ENCODE peak calls at places on chromosome 9, in nine cellular contexts. I is right lobe of liver, J is cardiac muscle cell, P is right atrium auricular region, O is adrenal gland, D is Peyer's patch, A is substantia nigra, H is Panc1, Q is A549. F is an unnamed sample.

GRCh38 chr9:1732670-1733069 is 282.5 kb upstream of the SMARCA2 start:
- DNase-seq in Q (no peak), P (no peak), I (no peak), H (no peak), J (no peak), A (no peak), D (no peak), O (no peak), F (no peak)

GRCh38 chr9:101569736-101570501 is 24.9 kb downstream of the PPP3R2 start:
- DNase-seq in J (no peak), P (no peak), D (no peak), H (no peak), Q (no peak), A (no peak), O (no peak), I (no peak), F (no peak)

GRCh38 chr9:136564379-136564988 is 18.6 kb upstream of the NOTCH1 start:
- DNase-seq in P (peak), O (peak), I (peak), J (no peak), H (no peak), D (no peak), A (no peak), Q (no peak), F (peak)

GRCh38 chr9:18422296-18423036 is 51.5 kb upstream of the ADAMTSL1 start:
- DNase-seq in H (no peak), D (no peak), I (no peak), P (no peak), J (no peak), A (no peak), Q (no peak), O (no peak), F (no peak)

GRCh38 chr9:22683393-22684075 is 236.9 kb downstream of the DMRTA1 start:
- DNase-seq in Q (no peak), H (peak), O (no peak), A (no peak), D (no peak), J (no peak), I (no peak), P (no peak), F (no peak)

GRCh38 chr9:131546336-131547084 is 1.2 kb downstream of the PRRT1B start:
- DNase-seq in Q (peak), O (no peak), I (no peak), D (no peak), A (no peak), J (peak), P (no peak), H (no peak), F (no peak)

GRCh38 chr9:91820126-91820750 is 129.8 kb downstream of the ROR2 start:
- DNase-seq in Q (no peak), D (no peak), P (no peak), A (no peak), H (no peak), O (no peak), J (no peak), I (no peak), F (peak)

GRCh38 chr9:115285806-115286205 is 167.8 kb upstream of the TNC start:
- DNase-seq in J (no peak), A (no peak), O (no peak), H (no peak), Q (no peak), I (no peak), D (no peak), P (no peak), F (no peak)

GRCh38 chr9:96817973-96818372 is 36.3 kb downstream of the ZNF782 start:
- DNase-seq in P (no peak), A (no peak), H (no peak), D (no peak), I (no peak), O (no peak), Q (no peak), J (no peak), F (no peak)

GRCh38 chr9:38278457-38278856 is 114.0 kb upstream of the ALDH1B1 start:
- DNase-seq in A (no peak), I (no peak), J (no peak), O (no peak), Q (no peak), D (no peak), H (no peak), P (peak), F (no peak)

GRCh38 chr9:84959339-84959738 is 289.8 kb downstream of the NTRK2 start:
- DNase-seq in H (no peak), A (no peak), J (no peak), O (no peak), D (no peak), P (no peak), Q (no peak), I (no peak), F (no peak)

GRCh38 chr9:31790720-31791119 is 593.7 kb upstream of the ACO1 start:
- DNase-seq in O (no peak), Q (no peak), D (no peak), J (no peak), H (no peak), P (no peak), A (no peak), I (no peak), F (no peak)

GRCh38 chr9:12853021-12853420 is 78.2 kb downstream of the LURAP1L start:
- DNase-seq in P (no peak), H (no peak), D (no peak), O (no peak), J (no peak), Q (no peak), A (no peak), I (no peak), F (no peak)

GRCh38 chr9:134863941-134864820 is 16.4 kb upstream of the FCN2 start:
- DNase-seq in Q (no peak), J (no peak), A (no peak), P (no peak), I (no peak), O (peak), D (no peak), H (no peak), F (peak)

GRCh38 chr9:92730897-92731296 is 33.7 kb downstream of the BICD2 start:
- DNase-seq in A (no peak), O (no peak), I (no peak), J (no peak), Q (no peak), H (no peak), D (no peak), P (no peak), F (peak)

GRCh38 chr9:16461231-16461840 is 409.1 kb downstream of the BNC2 start:
- DNase-seq in H (no peak), I (no peak), P (no peak), O (no peak), A (no peak), J (no peak), D (no peak), Q (no peak), F (no peak)

GRCh38 chr9:123418052-123418430 is 62.0 kb downstream of the CRB2 start:
- DNase-seq in O (no peak), H (no peak), P (no peak), Q (no peak), J (no peak), I (peak), D (peak), A (no peak), F (no peak)

GRCh38 chr9:69918317-69918716 is 97.7 kb downstream of the CFAP95 start:
- DNase-seq in O (peak), I (no peak), Q (no peak), A (no peak), P (no peak), J (no peak), D (no peak), H (no peak), F (no peak)

GRCh38 chr9:130523921-130524320 is 55.5 kb upstream of the FUBP3 start:
- DNase-seq in I (no peak), O (no peak), D (no peak), J (no peak), H (no peak), P (no peak), A (no peak), Q (no peak), F (no peak)
- H3K27ac ChIP-seq in I (no peak), O (no peak), D (no peak), J (no peak), H (no peak), P (no peak), A (no peak), Q (no peak), F (no peak)

DNA sequence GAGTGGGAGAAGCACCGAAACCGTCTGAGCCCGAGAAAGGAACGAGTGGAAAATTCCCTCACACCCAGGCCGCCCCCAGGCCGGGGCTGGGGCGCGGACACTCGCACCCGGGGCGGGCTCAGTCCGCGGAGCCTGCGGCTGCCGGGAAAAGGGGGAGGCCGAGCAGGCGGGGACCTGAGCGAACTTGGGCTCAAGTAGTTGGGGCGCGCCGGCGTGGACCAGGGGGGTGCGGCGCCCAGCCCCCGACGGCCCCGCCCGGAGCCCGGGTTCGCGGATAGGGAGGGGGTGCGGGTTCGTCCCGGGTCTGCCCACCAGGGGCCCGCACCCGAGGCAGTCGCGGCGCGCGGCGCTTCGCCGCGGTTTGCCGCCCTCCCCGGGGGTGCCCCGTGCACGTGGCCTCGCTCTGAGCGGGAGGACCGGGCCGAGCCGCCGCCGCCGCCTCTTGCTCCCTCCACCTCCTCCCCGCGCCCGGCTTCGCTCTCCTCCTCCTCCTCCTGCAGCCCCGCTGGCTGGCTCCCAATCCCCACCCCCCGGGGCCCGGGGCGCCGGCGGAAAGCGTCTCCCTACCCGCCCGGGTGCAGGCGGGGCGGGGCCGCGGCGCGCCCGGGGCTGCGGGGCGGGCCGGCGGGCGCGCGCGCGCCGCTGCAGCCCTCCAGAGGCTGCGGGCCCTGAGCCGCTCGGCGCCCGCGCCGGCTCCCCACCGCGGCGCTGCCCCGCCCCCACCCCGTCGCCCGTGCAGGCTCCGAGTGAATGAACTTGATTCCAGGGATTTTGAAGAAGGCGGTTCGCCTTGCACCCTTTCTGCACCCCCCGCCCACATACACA is 1.2 kb upstream of the NFIB start:
- DNase-seq in O (peak), I (peak), D (peak), Q (peak), P (peak), A (peak), J (peak), H (no peak), F (peak)
- H3K27ac ChIP-seq in O (peak), I (peak), D (peak), Q (peak), P (peak), A (peak), J (peak), H (peak), F (peak)

GRCh38 chr9:86766912-86767311 is 180.4 kb downstream of the GAS1 start:
- DNase-seq in A (no peak), J (no peak), I (no peak), O (peak), H (no peak), Q (no peak), P (peak), D (no peak), F (no peak)
- H3K27ac ChIP-seq in A (no peak), J (no peak), I (no peak), O (no peak), H (no peak), Q (no peak), P (no peak), D (no peak), F (no peak)

DNA sequence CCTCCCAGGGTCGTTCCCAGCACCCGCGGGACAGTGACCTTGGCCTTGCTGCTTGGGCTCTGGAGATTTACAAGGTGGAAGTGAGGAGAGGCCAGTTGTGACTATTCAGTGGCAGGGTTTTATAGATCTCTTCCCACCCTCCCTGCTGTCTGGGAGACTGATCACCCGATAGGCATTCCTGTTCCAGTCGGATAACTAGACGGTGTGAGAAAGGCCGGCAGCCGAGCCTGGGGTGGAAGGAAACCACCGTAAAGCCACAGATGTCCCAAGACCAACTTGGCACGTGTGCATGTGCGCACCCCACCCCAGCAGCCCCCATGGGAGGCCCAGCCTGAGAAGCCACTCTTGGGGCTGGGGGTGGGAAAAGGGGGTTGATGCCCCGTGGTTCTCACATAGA is 225.9 kb downstream of the FANCC start:
- DNase-seq in H (no peak), P (no peak), I (no peak), D (peak), A (no peak), O (no peak), Q (no peak), J (no peak), F (no peak)
- H3K27ac ChIP-seq in H (peak), P (peak), I (no peak), D (peak), A (peak), O (no peak), Q (peak), J (peak), F (peak)

GRCh38 chr9:116383956-116384355 is 230.4 kb downstream of the PAPPA start:
- DNase-seq in I (no peak), J (no peak), A (no peak), D (no peak), H (no peak), P (no peak), Q (no peak), O (no peak), F (no peak)

GRCh38 chr9:116381350-116381749 is 227.8 kb downstream of the PAPPA start:
- DNase-seq in A (no peak), H (no peak), O (no peak), P (no peak), D (no peak), I (no peak), Q (no peak), J (no peak), F (no peak)

GRCh38 chr9:116382053-116382452 is 228.5 kb downstream of the PAPPA start:
- DNase-seq in O (no peak), Q (no peak), D (no peak), A (no peak), P (no peak), J (no peak), H (no peak), I (no peak), F (no peak)

GRCh38 chr9:116380496-116380995 is 227.0 kb downstream of the PAPPA start:
- DNase-seq in H (no peak), A (no peak), P (no peak), O (no peak), I (no peak), D (no peak), J (no peak), Q (no peak), F (no peak)

GRCh38 chr9:116383133-116383532 is 229.5 kb downstream of the PAPPA start:
- DNase-seq in O (no peak), Q (no peak), I (no peak), P (no peak), A (no peak), J (no peak), D (no peak), H (no peak), F (no peak)
- H3K27ac ChIP-seq in O (no peak), Q (no peak), I (no peak), P (no peak), A (no peak), J (no peak), D (no peak), H (no peak), F (no peak)

DNA sequence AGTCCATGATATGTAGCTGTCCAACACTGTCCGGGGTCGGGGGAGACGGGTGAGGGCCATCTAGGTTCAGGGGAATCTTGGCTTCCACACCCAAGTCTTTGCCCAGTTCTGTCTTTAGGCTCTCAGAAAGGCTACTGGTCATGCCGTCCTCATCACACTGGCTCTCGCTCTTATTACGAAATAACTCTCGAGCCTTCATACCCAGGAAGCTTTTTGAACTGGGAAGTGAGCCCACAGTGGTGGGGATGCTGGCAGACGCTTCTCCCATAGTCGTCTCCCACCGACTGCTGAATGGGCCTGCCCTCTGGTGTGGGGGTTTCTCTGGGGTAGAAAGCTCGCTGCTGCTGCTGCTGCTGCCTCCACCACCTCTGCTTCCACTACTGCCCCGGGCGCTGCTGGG is 17.6 kb downstream of the SPACA9 start:
- DNase-seq in A (no peak), H (no peak), I (no peak), O (no peak), Q (no peak), D (no peak), J (no peak), P (no peak), F (no peak)
- H3K27ac ChIP-seq in A (peak), H (no peak), I (no peak), O (no peak), Q (no peak), D (no peak), J (no peak), P (no peak), F (no peak)

GRCh38 chr9:34549407-34549732 is 26.6 kb upstream of the ENHO start:
- DNase-seq in H (no peak), D (no peak), J (no peak), P (peak), I (no peak), O (no peak), Q (no peak), A (no peak), F (peak)
- H3K27ac ChIP-seq in H (no peak), D (no peak), J (no peak), P (no peak), I (no peak), O (no peak), Q (no peak), A (no peak), F (no peak)

F was measured in spleen.